ENCODE peak calls at places on chromosomes 6 and 20, in ten cellular contexts. One of them, this sample, is unnamed.

GRCh38 chr6:47349931-47350330 is 40.2 kb upstream of the TNFRSF21 start:
- DNase-seq in stimulated activated CD8-positive, alpha-beta memory T cell treated with anti-CD3 and anti-CD28 coated beads, Interleukin-7, amount 100 ng/mL, for 4 hours: no peak
- DNase-seq in foreskin fibroblast: no peak
- DNase-seq in cardiac fibroblast: peak
- DNase-seq in Calu3: no peak
- DNase-seq in AG09319: no peak
- DNase-seq in NCI-H1417: no peak
- DNase-seq in psoas muscle: no peak
- DNase-seq in DMS 273 treated with DMSO at 0.1 percent for 48 hours: no peak
- DNase-seq in LHCN-M2: no peak
- DNase-seq in this sample: no peak

GRCh38 chr20:35709269-35709668 is 10.1 kb downstream of the ROMO1 start:
- DNase-seq in stimulated activated CD8-positive, alpha-beta memory T cell treated with anti-CD3 and anti-CD28 coated beads, Interleukin-7, amount 100 ng/mL, for 4 hours: no peak
- DNase-seq in foreskin fibroblast: no peak
- DNase-seq in cardiac fibroblast: no peak
- DNase-seq in Calu3: no peak
- DNase-seq in AG09319: no peak
- DNase-seq in NCI-H1417: no peak
- DNase-seq in psoas muscle: no peak
- DNase-seq in DMS 273 treated with DMSO at 0.1 percent for 48 hours: no peak
- DNase-seq in LHCN-M2: no peak
- DNase-seq in this sample: no peak

GRCh38 chr6:158283304-158284005 is 28.8 kb upstream of the TULP4 start:
- DNase-seq in stimulated activated CD8-positive, alpha-beta memory T cell treated with anti-CD3 and anti-CD28 coated beads, Interleukin-7, amount 100 ng/mL, for 4 hours: no peak
- DNase-seq in foreskin fibroblast: no peak
- DNase-seq in cardiac fibroblast: peak
- DNase-seq in Calu3: no peak
- DNase-seq in AG09319: no peak
- DNase-seq in NCI-H1417: no peak
- DNase-seq in psoas muscle: no peak
- DNase-seq in DMS 273 treated with DMSO at 0.1 percent for 48 hours: peak
- DNase-seq in LHCN-M2: no peak
- DNase-seq in this sample: no peak

GRCh38 chr6:53862517-53863457 is 68.0 kb downstream of the LRRC1 start:
- DNase-seq in stimulated activated CD8-positive, alpha-beta memory T cell treated with anti-CD3 and anti-CD28 coated beads, Interleukin-7, amount 100 ng/mL, for 4 hours: no peak
- DNase-seq in foreskin fibroblast: peak
- DNase-seq in cardiac fibroblast: peak
- DNase-seq in Calu3: no peak
- DNase-seq in AG09319: peak
- DNase-seq in NCI-H1417: no peak
- DNase-seq in psoas muscle: no peak
- DNase-seq in DMS 273 treated with DMSO at 0.1 percent for 48 hours: no peak
- DNase-seq in LHCN-M2: peak
- DNase-seq in this sample: peak

GRCh38 chr6:108250240-108250866 is 10.5 kb downstream of the SNX3 start:
- DNase-seq in stimulated activated CD8-positive, alpha-beta memory T cell treated with anti-CD3 and anti-CD28 coated beads, Interleukin-7, amount 100 ng/mL, for 4 hours: no peak
- DNase-seq in foreskin fibroblast: peak
- DNase-seq in cardiac fibroblast: peak
- DNase-seq in Calu3: no peak
- DNase-seq in AG09319: no peak
- DNase-seq in NCI-H1417: no peak
- DNase-seq in psoas muscle: no peak
- DNase-seq in DMS 273 treated with DMSO at 0.1 percent for 48 hours: no peak
- DNase-seq in LHCN-M2: peak
- DNase-seq in this sample: no peak

GRCh38 chr20:1173698-1174097 is 11.1 kb downstream of the TMEM74B start:
- DNase-seq in stimulated activated CD8-positive, alpha-beta memory T cell treated with anti-CD3 and anti-CD28 coated beads, Interleukin-7, amount 100 ng/mL, for 4 hours: no peak
- DNase-seq in foreskin fibroblast: no peak
- DNase-seq in cardiac fibroblast: no peak
- DNase-seq in Calu3: no peak
- DNase-seq in AG09319: no peak
- DNase-seq in NCI-H1417: no peak
- DNase-seq in psoas muscle: no peak
- DNase-seq in DMS 273 treated with DMSO at 0.1 percent for 48 hours: no peak
- DNase-seq in LHCN-M2: no peak
- DNase-seq in this sample: no peak

GRCh38 chr20:49676581-49677291 is 36.9 kb downstream of the B4GALT5 start:
- DNase-seq in stimulated activated CD8-positive, alpha-beta memory T cell treated with anti-CD3 and anti-CD28 coated beads, Interleukin-7, amount 100 ng/mL, for 4 hours: peak
- DNase-seq in foreskin fibroblast: no peak
- DNase-seq in cardiac fibroblast: no peak
- DNase-seq in Calu3: no peak
- DNase-seq in AG09319: no peak
- DNase-seq in NCI-H1417: no peak
- DNase-seq in psoas muscle: no peak
- DNase-seq in DMS 273 treated with DMSO at 0.1 percent for 48 hours: no peak
- DNase-seq in LHCN-M2: peak
- DNase-seq in this sample: no peak

GRCh38 chr20:34037121-34037520 is 43.4 kb downstream of the RALY start:
- DNase-seq in stimulated activated CD8-positive, alpha-beta memory T cell treated with anti-CD3 and anti-CD28 coated beads, Interleukin-7, amount 100 ng/mL, for 4 hours: peak
- DNase-seq in foreskin fibroblast: no peak
- DNase-seq in cardiac fibroblast: no peak
- DNase-seq in Calu3: no peak
- DNase-seq in AG09319: no peak
- DNase-seq in NCI-H1417: no peak
- DNase-seq in psoas muscle: no peak
- DNase-seq in DMS 273 treated with DMSO at 0.1 percent for 48 hours: no peak
- DNase-seq in LHCN-M2: peak
- DNase-seq in this sample: no peak

This sample was measured in stromal cell of bone marrow.